ENCODE peak calls at places on chromosomes 4 and X, in six cellular contexts. One of them, this sample, is unnamed.

GRCh38 chr4:119690871-119691270 is 62.3 kb upstream of the PDE5A start:
- DNase-seq in bronchial epithelial cell: peak
- DNase-seq in AG09309: no peak
- DNase-seq in AG04450: no peak
- DNase-seq in H1: no peak
- DNase-seq in nephron progenitor cell: no peak
- DNase-seq in this sample: no peak

GRCh38 chr4:184246426-184246825 is 28.8 kb upstream of the ENPP6 start:
- DNase-seq in bronchial epithelial cell: no peak
- DNase-seq in AG09309: no peak
- DNase-seq in AG04450: no peak
- DNase-seq in H1: no peak
- DNase-seq in nephron progenitor cell: no peak
- DNase-seq in this sample: no peak

GRCh38 chr4:102578819-102579218 is 77.7 kb downstream of the NFKB1 start:
- DNase-seq in bronchial epithelial cell: no peak
- DNase-seq in AG09309: no peak
- DNase-seq in AG04450: no peak
- DNase-seq in H1: peak
- DNase-seq in nephron progenitor cell: peak
- DNase-seq in this sample: peak

GRCh38 chrX:81390244-81390643 is 188.3 kb downstream of the SH3BGRL start:
- DNase-seq in bronchial epithelial cell: no peak
- DNase-seq in AG09309: no peak
- DNase-seq in AG04450: no peak
- DNase-seq in H1: no peak
- DNase-seq in nephron progenitor cell: no peak
- DNase-seq in this sample: no peak

GRCh38 chr4:83179205-83179604 is 64.7 kb upstream of the PLAC8 start:
- DNase-seq in bronchial epithelial cell: no peak
- DNase-seq in AG09309: no peak
- DNase-seq in AG04450: no peak
- DNase-seq in H1: no peak
- DNase-seq in nephron progenitor cell: no peak
- DNase-seq in this sample: no peak

GRCh38 chr4:107751670-107752069 is 31.6 kb upstream of the PAPSS1 start:
- DNase-seq in bronchial epithelial cell: no peak
- DNase-seq in AG09309: no peak
- DNase-seq in AG04450: no peak
- DNase-seq in H1: no peak
- DNase-seq in nephron progenitor cell: no peak
- DNase-seq in this sample: no peak

GRCh38 chrX:74535211-74535621 is 79.2 kb downstream of the RLIM start:
- DNase-seq in bronchial epithelial cell: peak
- DNase-seq in AG09309: no peak
- DNase-seq in AG04450: no peak
- DNase-seq in H1: no peak
- DNase-seq in nephron progenitor cell: peak
- DNase-seq in this sample: peak

GRCh38 chrX:136933617-136934145 is 53.2 kb upstream of the RBMX start:
- DNase-seq in bronchial epithelial cell: no peak
- DNase-seq in AG09309: no peak
- DNase-seq in AG04450: no peak
- DNase-seq in H1: no peak
- DNase-seq in nephron progenitor cell: no peak
- DNase-seq in this sample: no peak

GRCh38 chrX:153773741-153774575 is 6.9 kb upstream of the SRPK3 start:
- DNase-seq in bronchial epithelial cell: no peak
- DNase-seq in AG09309: no peak
- DNase-seq in AG04450: no peak
- DNase-seq in H1: no peak
- DNase-seq in nephron progenitor cell: peak
- DNase-seq in this sample: no peak

GRCh38 chr4:182576609-182577289 is 333.5 kb downstream of the TENM3 start:
- DNase-seq in bronchial epithelial cell: no peak
- DNase-seq in AG09309: no peak
- DNase-seq in AG04450: peak
- DNase-seq in H1: no peak
- DNase-seq in nephron progenitor cell: no peak
- DNase-seq in this sample: no peak

GRCh38 chr4:4226606-4227438 is at the start of gene OTOP1:
- DNase-seq in bronchial epithelial cell: no peak
- DNase-seq in AG09309: no peak
- DNase-seq in AG04450: no peak
- DNase-seq in H1: no peak
- DNase-seq in nephron progenitor cell: peak
- DNase-seq in this sample: no peak

GRCh38 chr4:23006756-23007155 is 314.0 kb downstream of the GBA3 start:
- DNase-seq in bronchial epithelial cell: peak
- DNase-seq in AG09309: peak
- DNase-seq in AG04450: no peak
- DNase-seq in H1: no peak
- DNase-seq in nephron progenitor cell: no peak
- DNase-seq in this sample: no peak

GRCh38 chr4:8846046-8846720 is 25.5 kb downstream of the HMX1 start:
- DNase-seq in bronchial epithelial cell: no peak
- DNase-seq in AG09309: no peak
- DNase-seq in AG04450: no peak
- DNase-seq in H1: no peak
- DNase-seq in nephron progenitor cell: no peak
- DNase-seq in this sample: no peak

GRCh38 chr4:73607375-73608026 is 12.7 kb downstream of the RASSF6 start:
- DNase-seq in bronchial epithelial cell: peak
- DNase-seq in AG09309: no peak
- DNase-seq in AG04450: no peak
- DNase-seq in H1: no peak
- DNase-seq in nephron progenitor cell: no peak
- DNase-seq in this sample: no peak

GRCh38 chr4:41538017-41538733 is at the start of gene LIMCH1:
- DNase-seq in bronchial epithelial cell: no peak
- DNase-seq in AG09309: peak
- DNase-seq in AG04450: no peak
- DNase-seq in H1: peak
- DNase-seq in nephron progenitor cell: peak
- DNase-seq in this sample: no peak

GRCh38 chrX:65009459-65009858 is 33.2 kb upstream of the ZC4H2 start:
- DNase-seq in bronchial epithelial cell: no peak
- DNase-seq in AG09309: no peak
- DNase-seq in AG04450: no peak
- DNase-seq in H1: no peak
- DNase-seq in nephron progenitor cell: no peak
- DNase-seq in this sample: no peak

GRCh38 chr4:24799196-24799543 is 3.8 kb downstream of the SOD3 start:
- DNase-seq in bronchial epithelial cell: no peak
- DNase-seq in AG09309: no peak
- DNase-seq in AG04450: no peak
- DNase-seq in H1: no peak
- DNase-seq in nephron progenitor cell: no peak
- DNase-seq in this sample: no peak

GRCh38 chrX:34379891-34380290 is 247.8 kb upstream of the FAM47A start:
- DNase-seq in bronchial epithelial cell: no peak
- DNase-seq in AG09309: no peak
- DNase-seq in AG04450: no peak
- DNase-seq in H1: no peak
- DNase-seq in nephron progenitor cell: no peak
- DNase-seq in this sample: no peak

GRCh38 chrX:151919610-151920009 is 6.9 kb downstream of the MAGEA4 start:
- DNase-seq in bronchial epithelial cell: no peak
- DNase-seq in AG09309: no peak
- DNase-seq in AG04450: no peak
- DNase-seq in H1: no peak
- DNase-seq in nephron progenitor cell: no peak
- DNase-seq in this sample: no peak

GRCh38 chrX:139554367-139554766 is 23.8 kb downstream of the F9 start:
- DNase-seq in bronchial epithelial cell: no peak
- DNase-seq in AG09309: no peak
- DNase-seq in AG04450: no peak
- DNase-seq in H1: no peak
- DNase-seq in nephron progenitor cell: no peak
- DNase-seq in this sample: no peak

GRCh38 chr4:173325007-173325736 is 9.0 kb downstream of the HMGB2 start:
- DNase-seq in bronchial epithelial cell: no peak
- DNase-seq in AG09309: no peak
- DNase-seq in AG04450: no peak
- DNase-seq in H1: no peak
- DNase-seq in nephron progenitor cell: no peak
- DNase-seq in this sample: no peak

GRCh38 chr4:144174401-144175067 is 34.0 kb upstream of the GYPA start:
- DNase-seq in bronchial epithelial cell: peak
- DNase-seq in AG09309: peak
- DNase-seq in AG04450: peak
- DNase-seq in H1: no peak
- DNase-seq in nephron progenitor cell: no peak
- DNase-seq in this sample: peak

GRCh38 chrX:40077176-40077575 is 20.6 kb downstream of the BCOR start:
- DNase-seq in bronchial epithelial cell: no peak
- DNase-seq in AG09309: no peak
- DNase-seq in AG04450: no peak
- DNase-seq in H1: no peak
- DNase-seq in nephron progenitor cell: no peak
- DNase-seq in this sample: no peak

GRCh38 chr4:186829740-186830449 is 106.2 kb upstream of the FAT1 start:
- DNase-seq in bronchial epithelial cell: peak
- DNase-seq in AG09309: peak
- DNase-seq in AG04450: no peak
- DNase-seq in H1: no peak
- DNase-seq in nephron progenitor cell: no peak
- DNase-seq in this sample: no peak

GRCh38 chr4:155530290-155530689 is 136.4 kb upstream of the GUCY1A1 start:
- DNase-seq in bronchial epithelial cell: peak
- DNase-seq in AG09309: no peak
- DNase-seq in AG04450: no peak
- DNase-seq in H1: no peak
- DNase-seq in nephron progenitor cell: no peak
- DNase-seq in this sample: no peak

GRCh38 chrX:39318497-39319343 is 517.5 kb downstream of the MID1IP1 start:
- DNase-seq in bronchial epithelial cell: no peak
- DNase-seq in AG09309: no peak
- DNase-seq in AG04450: no peak
- DNase-seq in H1: no peak
- DNase-seq in nephron progenitor cell: no peak
- DNase-seq in this sample: no peak

GRCh38 chrX:150313514-150313913 is 49.6 kb upstream of the MAMLD1 start:
- DNase-seq in bronchial epithelial cell: no peak
- DNase-seq in AG09309: no peak
- DNase-seq in AG04450: no peak
- DNase-seq in H1: no peak
- DNase-seq in nephron progenitor cell: no peak
- DNase-seq in this sample: no peak

DNA sequence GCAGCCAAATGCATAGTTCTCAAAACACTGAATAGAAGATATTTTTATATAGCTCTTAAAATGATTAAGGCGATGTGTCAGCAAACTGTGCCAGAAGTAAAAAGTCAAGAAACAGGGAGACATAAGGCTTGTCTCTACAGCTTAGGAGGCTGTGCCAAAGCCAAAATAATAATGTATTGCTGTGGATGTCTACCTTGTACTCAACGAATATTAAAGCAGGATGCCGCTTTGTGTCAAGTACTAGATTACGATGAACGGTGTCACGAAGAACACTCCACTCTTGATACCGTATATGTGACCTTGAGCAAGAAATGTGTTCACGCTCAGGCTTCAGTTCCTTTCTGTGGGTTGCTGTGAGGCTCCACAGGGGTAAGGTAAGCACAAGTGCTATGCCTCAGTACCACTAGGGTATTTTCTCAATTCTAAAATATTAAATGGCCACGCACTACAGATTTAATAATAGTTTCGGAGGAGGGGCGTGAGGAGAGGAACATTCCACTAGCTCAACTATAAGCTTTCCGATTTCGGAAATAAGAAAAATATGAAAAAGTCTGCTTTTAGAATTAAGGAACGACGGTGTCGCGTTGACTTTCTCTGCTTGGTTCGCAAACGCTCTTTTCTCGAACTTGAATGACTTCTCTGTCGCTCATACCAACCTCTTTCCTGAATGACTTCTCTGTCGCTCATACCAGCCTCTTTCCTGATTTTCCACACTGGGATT is 679 bp upstream of the SCOC start:
- DNase-seq in bronchial epithelial cell: peak
- DNase-seq in AG09309: no peak
- DNase-seq in AG04450: no peak
- DNase-seq in H1: no peak
- DNase-seq in nephron progenitor cell: no peak
- DNase-seq in this sample: no peak
- TF ChIP-seq CTCF in bronchial epithelial cell: no peak
- TF ChIP-seq CTCF in AG09309: no peak
- TF ChIP-seq CTCF in AG04450: no peak
- TF ChIP-seq CTCF in H1: no peak
- TF ChIP-seq CTCF in nephron progenitor cell: no peak
- TF ChIP-seq CTCF in this sample: no peak

GRCh38 chrX:46554942-46555341 is 9.7 kb upstream of the ZNF674 start:
- DNase-seq in bronchial epithelial cell: peak
- DNase-seq in AG09309: no peak
- DNase-seq in AG04450: no peak
- DNase-seq in H1: no peak
- DNase-seq in nephron progenitor cell: no peak
- DNase-seq in this sample: no peak
- TF ChIP-seq CTCF in bronchial epithelial cell: no peak
- TF ChIP-seq CTCF in AG09309: no peak
- TF ChIP-seq CTCF in AG04450: peak
- TF ChIP-seq CTCF in H1: no peak
- TF ChIP-seq CTCF in nephron progenitor cell: no peak
- TF ChIP-seq CTCF in this sample: no peak

DNA sequence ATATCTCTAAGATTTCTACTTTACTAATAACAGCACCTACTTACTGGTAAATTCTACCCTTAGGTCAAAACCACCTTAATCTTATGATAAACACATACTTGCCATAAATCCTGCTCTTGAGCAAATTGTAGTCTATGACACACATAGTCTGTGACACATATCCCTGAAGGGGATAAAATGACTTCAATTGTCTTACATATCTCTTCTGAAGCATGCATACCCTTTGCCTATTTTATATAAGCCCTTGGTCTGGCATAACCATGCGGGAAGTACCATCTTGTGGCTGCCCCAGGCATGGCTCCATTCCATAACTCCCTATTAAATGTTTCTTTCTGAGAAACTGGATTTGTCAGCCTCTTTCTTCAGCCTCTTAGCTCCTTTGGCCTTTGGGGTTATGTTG is 248.9 kb downstream of the SLC7A11 start:
- DNase-seq in bronchial epithelial cell: peak
- DNase-seq in AG09309: no peak
- DNase-seq in AG04450: no peak
- DNase-seq in H1: no peak
- DNase-seq in nephron progenitor cell: no peak
- DNase-seq in this sample: no peak
- TF ChIP-seq CTCF in bronchial epithelial cell: no peak
- TF ChIP-seq CTCF in AG09309: no peak
- TF ChIP-seq CTCF in AG04450: no peak
- TF ChIP-seq CTCF in H1: no peak
- TF ChIP-seq CTCF in nephron progenitor cell: no peak
- TF ChIP-seq CTCF in this sample: no peak

DNA sequence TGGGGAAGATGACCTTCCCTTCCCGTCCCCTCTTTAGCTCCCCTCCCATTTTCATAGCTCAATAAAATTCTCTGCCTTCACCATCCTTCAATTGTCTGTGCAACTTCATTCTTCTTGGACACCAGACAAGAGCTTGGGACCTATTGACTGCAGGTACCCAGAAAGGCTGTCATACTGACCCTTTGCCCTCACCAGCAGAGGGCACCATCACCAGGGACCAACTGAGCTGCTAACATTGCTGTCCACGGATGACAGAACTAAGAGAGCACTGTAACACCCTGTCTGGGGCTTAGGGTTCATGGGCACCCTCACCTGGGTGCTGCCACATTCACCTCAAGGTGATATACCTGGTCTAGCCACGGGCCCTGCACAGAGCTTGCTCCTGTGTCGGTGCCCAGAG is 141.3 kb upstream of the VCX3B start:
- DNase-seq in bronchial epithelial cell: no peak
- DNase-seq in AG09309: no peak
- DNase-seq in AG04450: no peak
- DNase-seq in H1: no peak
- DNase-seq in nephron progenitor cell: no peak
- DNase-seq in this sample: no peak
- TF ChIP-seq CTCF in bronchial epithelial cell: peak
- TF ChIP-seq CTCF in AG09309: no peak
- TF ChIP-seq CTCF in AG04450: no peak
- TF ChIP-seq CTCF in H1: peak
- TF ChIP-seq CTCF in nephron progenitor cell: no peak
- TF ChIP-seq CTCF in this sample: no peak